ENCODE peak calls at places on chromosomes 11 and 22, in six cellular contexts. One of them, this sample, is unnamed. For H3K36me3 and H3K27me3, the result is how much of the 10 kb centered on the place peaks cover.

GRCh38 chr11:129324533-129325175 is 51.0 kb upstream of the BARX2 start:
- DNase-seq in brain microvascular endothelial cell: no peak
- DNase-seq in PC-3: peak
- DNase-seq in mammary epithelial cell: no peak
- DNase-seq in bronchial epithelial cell: peak
- DNase-seq in esophagus squamous epithelium: no peak
- DNase-seq in this sample: no peak

GRCh38 chr11:71182791-71183556 is 69.4 kb downstream of the SHANK2 start:
- DNase-seq in brain microvascular endothelial cell: no peak
- DNase-seq in PC-3: no peak
- DNase-seq in mammary epithelial cell: peak
- DNase-seq in bronchial epithelial cell: peak
- DNase-seq in esophagus squamous epithelium: no peak
- DNase-seq in this sample: no peak

GRCh38 chr11:60118333-60118732 is 29.9 kb downstream of the MS4A2 start:
- DNase-seq in brain microvascular endothelial cell: no peak
- DNase-seq in PC-3: peak
- DNase-seq in mammary epithelial cell: peak
- DNase-seq in bronchial epithelial cell: peak
- DNase-seq in esophagus squamous epithelium: no peak
- DNase-seq in this sample: no peak

GRCh38 chr11:35524780-35525179 is 636 bp downstream of the PAMR1 start:
- DNase-seq in brain microvascular endothelial cell: peak
- DNase-seq in PC-3: peak
- DNase-seq in mammary epithelial cell: peak
- DNase-seq in bronchial epithelial cell: peak
- DNase-seq in esophagus squamous epithelium: no peak
- DNase-seq in this sample: no peak

GRCh38 chr11:27471067-27471587 is 1.5 kb downstream of the LGR4 start:
- DNase-seq in brain microvascular endothelial cell: no peak
- DNase-seq in PC-3: peak
- DNase-seq in mammary epithelial cell: peak
- DNase-seq in bronchial epithelial cell: no peak
- DNase-seq in esophagus squamous epithelium: no peak
- DNase-seq in this sample: no peak

GRCh38 chr22:45878901-45879551 is 97.9 kb downstream of the WNT7B start:
- DNase-seq in brain microvascular endothelial cell: no peak
- DNase-seq in PC-3: no peak
- DNase-seq in mammary epithelial cell: no peak
- DNase-seq in bronchial epithelial cell: no peak
- DNase-seq in esophagus squamous epithelium: no peak
- DNase-seq in this sample: no peak

GRCh38 chr11:73236205-73236765 is 18.2 kb downstream of the P2RY2 start:
- DNase-seq in brain microvascular endothelial cell: no peak
- DNase-seq in PC-3: no peak
- DNase-seq in mammary epithelial cell: no peak
- DNase-seq in bronchial epithelial cell: peak
- DNase-seq in esophagus squamous epithelium: no peak
- DNase-seq in this sample: no peak

GRCh38 chr11:57482782-57483569 is 22.6 kb downstream of the RTN4RL2 start:
- DNase-seq in brain microvascular endothelial cell: peak
- DNase-seq in PC-3: peak
- DNase-seq in mammary epithelial cell: no peak
- DNase-seq in bronchial epithelial cell: no peak
- DNase-seq in esophagus squamous epithelium: no peak
- DNase-seq in this sample: peak

GRCh38 chr11:81331611-81332205 is 1402.0 kb downstream of the FAM181B start:
- DNase-seq in brain microvascular endothelial cell: no peak
- DNase-seq in PC-3: no peak
- DNase-seq in mammary epithelial cell: no peak
- DNase-seq in bronchial epithelial cell: no peak
- DNase-seq in esophagus squamous epithelium: no peak
- DNase-seq in this sample: no peak

GRCh38 chr22:44658371-44658953 is 43.5 kb upstream of the PRR5 start:
- DNase-seq in brain microvascular endothelial cell: peak
- DNase-seq in PC-3: no peak
- DNase-seq in mammary epithelial cell: no peak
- DNase-seq in bronchial epithelial cell: no peak
- DNase-seq in esophagus squamous epithelium: no peak
- DNase-seq in this sample: peak

GRCh38 chr11:3058753-3059664 is 1.8 kb upstream of the CARS1 start:
- DNase-seq in brain microvascular endothelial cell: peak
- DNase-seq in PC-3: peak
- DNase-seq in mammary epithelial cell: peak
- DNase-seq in bronchial epithelial cell: peak
- DNase-seq in esophagus squamous epithelium: no peak
- DNase-seq in this sample: peak

GRCh38 chr22:37190262-37190780 is 2.3 kb upstream of the C1QTNF6 start:
- DNase-seq in brain microvascular endothelial cell: no peak
- DNase-seq in PC-3: peak
- DNase-seq in mammary epithelial cell: peak
- DNase-seq in bronchial epithelial cell: peak
- DNase-seq in esophagus squamous epithelium: no peak
- DNase-seq in this sample: no peak

GRCh38 chr11:26551186-26551801 is 20.8 kb downstream of the MUC15 start:
- DNase-seq in brain microvascular endothelial cell: no peak
- DNase-seq in PC-3: peak
- DNase-seq in mammary epithelial cell: peak
- DNase-seq in bronchial epithelial cell: peak
- DNase-seq in esophagus squamous epithelium: no peak
- DNase-seq in this sample: no peak

GRCh38 chr22:20186183-20186870 is 35.5 kb upstream of the CCDC188 start:
- DNase-seq in brain microvascular endothelial cell: no peak
- DNase-seq in PC-3: no peak
- DNase-seq in mammary epithelial cell: no peak
- DNase-seq in bronchial epithelial cell: no peak
- DNase-seq in esophagus squamous epithelium: no peak
- DNase-seq in this sample: no peak

GRCh38 chr11:45457649-45458048 is 171.5 kb upstream of the SYT13 start:
- DNase-seq in brain microvascular endothelial cell: peak
- DNase-seq in PC-3: no peak
- DNase-seq in mammary epithelial cell: peak
- DNase-seq in bronchial epithelial cell: peak
- DNase-seq in esophagus squamous epithelium: no peak
- DNase-seq in this sample: peak

GRCh38 chr22:23180301-23180892 is at the start of gene BCR:
- DNase-seq in brain microvascular endothelial cell: peak
- DNase-seq in PC-3: peak
- DNase-seq in mammary epithelial cell: peak
- DNase-seq in bronchial epithelial cell: peak
- DNase-seq in esophagus squamous epithelium: no peak
- DNase-seq in this sample: peak

GRCh38 chr11:97224396-97224795 is 834.6 kb downstream of the JRKL start:
- DNase-seq in brain microvascular endothelial cell: no peak
- DNase-seq in PC-3: no peak
- DNase-seq in mammary epithelial cell: no peak
- DNase-seq in bronchial epithelial cell: no peak
- DNase-seq in esophagus squamous epithelium: no peak
- DNase-seq in this sample: no peak

GRCh38 chr11:69002101-69002742 is 10.8 kb downstream of the MRGPRF start:
- DNase-seq in brain microvascular endothelial cell: no peak
- DNase-seq in PC-3: no peak
- DNase-seq in mammary epithelial cell: no peak
- DNase-seq in bronchial epithelial cell: no peak
- DNase-seq in esophagus squamous epithelium: no peak
- DNase-seq in this sample: no peak

GRCh38 chr11:114070464-114071139 is 11.1 kb downstream of the ZBTB16 start:
- DNase-seq in brain microvascular endothelial cell: no peak
- DNase-seq in PC-3: no peak
- DNase-seq in mammary epithelial cell: no peak
- DNase-seq in bronchial epithelial cell: no peak
- DNase-seq in esophagus squamous epithelium: no peak
- DNase-seq in this sample: no peak
- H3K36me3 ChIP-seq in brain microvascular endothelial cell: under half
- H3K36me3 ChIP-seq in PC-3: under half
- H3K36me3 ChIP-seq in mammary epithelial cell: under half
- H3K36me3 ChIP-seq in bronchial epithelial cell: under half
- H3K36me3 ChIP-seq in esophagus squamous epithelium: under half
- H3K36me3 ChIP-seq in this sample: under half

DNA sequence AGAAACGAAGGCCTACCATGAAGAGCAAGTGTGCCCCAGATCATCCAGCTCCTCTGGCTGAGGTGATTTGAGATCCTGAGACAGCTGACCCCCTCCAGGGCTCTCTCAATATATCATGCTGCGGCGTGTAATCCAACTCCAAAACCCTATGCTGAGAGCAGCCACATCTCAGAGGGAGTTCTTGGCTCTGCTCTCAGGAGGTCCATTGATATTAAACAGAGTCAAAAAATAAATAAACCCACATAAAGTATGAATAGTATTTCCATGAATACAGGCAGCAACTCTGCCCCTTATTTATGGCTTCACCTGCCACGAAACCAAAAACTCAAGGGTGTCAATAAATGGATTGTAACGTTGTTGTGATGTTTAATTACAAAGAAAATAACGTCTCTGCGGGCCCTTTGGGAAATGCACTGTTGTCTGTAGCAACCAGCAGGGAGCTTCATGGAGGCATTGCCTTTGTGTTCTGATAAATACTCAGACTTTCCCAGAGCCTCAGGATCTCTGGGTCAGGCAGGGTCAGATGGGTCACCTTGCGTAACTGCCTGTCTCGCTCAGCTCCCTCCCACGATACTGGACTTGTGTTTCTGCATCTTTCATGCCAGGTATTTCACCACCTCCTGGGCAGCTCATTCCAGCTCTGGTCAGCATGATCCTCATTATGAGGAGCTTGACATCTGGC is 162.7 kb downstream of the LARGE1 start:
- DNase-seq in brain microvascular endothelial cell: no peak
- DNase-seq in PC-3: no peak
- DNase-seq in mammary epithelial cell: no peak
- DNase-seq in bronchial epithelial cell: no peak
- DNase-seq in esophagus squamous epithelium: no peak
- DNase-seq in this sample: no peak
- H3K4me3 ChIP-seq in brain microvascular endothelial cell: no peak
- H3K4me3 ChIP-seq in PC-3: no peak
- H3K4me3 ChIP-seq in mammary epithelial cell: no peak
- H3K4me3 ChIP-seq in bronchial epithelial cell: no peak
- H3K4me3 ChIP-seq in esophagus squamous epithelium: no peak
- H3K4me3 ChIP-seq in this sample: no peak

DNA sequence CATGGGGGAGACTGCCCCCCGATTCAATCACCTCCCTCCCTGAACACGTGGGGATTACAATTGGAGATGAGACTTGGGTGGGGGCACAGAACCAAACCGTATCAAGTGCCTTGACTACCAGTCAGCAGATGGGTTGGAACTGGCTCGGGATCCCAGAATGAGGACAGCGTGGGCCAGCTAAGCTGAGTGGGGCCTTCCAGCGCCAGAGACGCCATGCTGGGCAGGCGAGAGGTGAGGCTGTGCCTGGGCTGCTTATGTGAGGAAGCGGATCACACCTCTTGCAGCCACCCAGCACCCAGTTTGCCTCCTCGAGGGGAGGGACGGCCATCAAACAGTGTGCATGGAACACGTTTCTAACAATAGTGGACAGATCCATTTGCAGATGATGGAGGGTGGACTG is 195.1 kb downstream of the TBC1D22A start:
- DNase-seq in brain microvascular endothelial cell: no peak
- DNase-seq in PC-3: no peak
- DNase-seq in mammary epithelial cell: no peak
- DNase-seq in bronchial epithelial cell: no peak
- DNase-seq in esophagus squamous epithelium: no peak
- DNase-seq in this sample: no peak
- H3K27me3 ChIP-seq in brain microvascular endothelial cell: under half
- H3K27me3 ChIP-seq in PC-3: under half
- H3K27me3 ChIP-seq in mammary epithelial cell: under half
- H3K27me3 ChIP-seq in bronchial epithelial cell: under half
- H3K27me3 ChIP-seq in esophagus squamous epithelium: under half
- H3K27me3 ChIP-seq in this sample: under half

DNA sequence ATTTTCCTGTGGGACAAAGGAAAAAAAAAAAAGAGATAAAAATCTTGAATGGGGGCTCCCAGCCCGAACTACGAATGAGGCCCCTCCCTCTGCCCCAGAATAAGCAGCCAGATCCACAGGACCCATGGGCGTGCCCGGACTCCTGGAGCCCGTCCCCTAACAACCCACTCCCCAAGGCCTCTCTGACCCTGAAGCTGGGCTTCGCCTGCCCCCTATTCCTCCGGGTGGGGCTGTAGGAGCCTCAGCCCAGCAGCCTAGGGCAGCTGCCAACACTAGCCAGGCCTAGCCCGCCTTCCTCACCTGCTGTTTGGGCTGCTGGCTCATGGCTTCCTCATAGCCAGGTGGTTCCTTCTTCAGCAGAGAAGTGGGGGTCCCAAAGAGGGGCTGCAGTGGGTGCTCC is 46.6 kb downstream of the SGSM3 start:
- DNase-seq in brain microvascular endothelial cell: no peak
- DNase-seq in PC-3: no peak
- DNase-seq in mammary epithelial cell: no peak
- DNase-seq in bronchial epithelial cell: no peak
- DNase-seq in esophagus squamous epithelium: no peak
- DNase-seq in this sample: no peak
- H3K36me3 ChIP-seq in brain microvascular endothelial cell: half or more
- H3K36me3 ChIP-seq in PC-3: under half
- H3K36me3 ChIP-seq in mammary epithelial cell: under half
- H3K36me3 ChIP-seq in bronchial epithelial cell: under half
- H3K36me3 ChIP-seq in esophagus squamous epithelium: under half
- H3K36me3 ChIP-seq in this sample: under half

GRCh38 chr11:77402218-77402556 is 71.7 kb downstream of the PAK1 start:
- DNase-seq in brain microvascular endothelial cell: no peak
- DNase-seq in PC-3: no peak
- DNase-seq in mammary epithelial cell: no peak
- DNase-seq in bronchial epithelial cell: no peak
- DNase-seq in esophagus squamous epithelium: no peak
- DNase-seq in this sample: no peak
- H3K4me3 ChIP-seq in brain microvascular endothelial cell: no peak
- H3K4me3 ChIP-seq in PC-3: no peak
- H3K4me3 ChIP-seq in mammary epithelial cell: no peak
- H3K4me3 ChIP-seq in bronchial epithelial cell: no peak
- H3K4me3 ChIP-seq in esophagus squamous epithelium: no peak
- H3K4me3 ChIP-seq in this sample: no peak

This sample was measured in MG63.